ENCODE peak calls at places on chromosomes 13 and 19, in eight cellular contexts. X is NCI-H1436; U is choroid plexus epithelial cell; B is stimulated activated CD4-positive, alpha-beta T cell treated with anti-CD3 and anti-CD28 coated beads, Interleukin-15, amount 100 ng/mL, for 48 hours; O is HuH-7.5; C is fibroblast of lung; G is skeletal muscle cell; J is left ventricle myocardium superior. V is an unnamed sample.
A peak's percentile ranks its signal among the peaks of the same experiment; 100 is the strongest.

GRCh38 chr13:35475960-35476943 is at the start of gene MAB21L1:
- DNase-seq in U (peak; percentile 54), J (peak; percentile 37), C (peak; percentile 63), X (no peak), G (no peak), O (peak; percentile 56), B (no peak), V (no peak)

GRCh38 chr19:18128044-18128443 is 24.9 kb upstream of the PIK3R2 start:
- DNase-seq in G (no peak), C (no peak), B (no peak), J (no peak), O (no peak), U (peak; percentile 30), X (no peak), V (no peak)

GRCh38 chr19:11984986-11985385 is 20.1 kb downstream of the ZNF763 start:
- DNase-seq in J (no peak), B (no peak), G (no peak), X (no peak), C (no peak), O (no peak), U (no peak), V (no peak)

GRCh38 chr19:30704716-30705115 is 332.5 kb downstream of the ZNF536 start:
- DNase-seq in X (no peak), U (no peak), G (no peak), J (no peak), O (no peak), C (no peak), B (no peak), V (no peak)

GRCh38 chr19:12139309-12139708 is 841 bp downstream of the ZNF20 start:
- DNase-seq in X (no peak), J (no peak), B (no peak), O (no peak), G (no peak), U (peak; percentile 13), C (peak; percentile 36), V (no peak)

GRCh38 chr13:99619207-99619606 is 117.9 kb downstream of the TM9SF2 start:
- DNase-seq in C (no peak), U (no peak), O (no peak), X (no peak), B (no peak), G (no peak), J (no peak), V (no peak)

GRCh38 chr13:84649853-84650252 is 767.6 kb upstream of the SLITRK1 start:
- DNase-seq in U (no peak), J (no peak), B (no peak), O (no peak), G (no peak), X (no peak), C (peak; percentile 44), V (no peak)

GRCh38 chr19:49553451-49554271 is 25.9 kb downstream of the RCN3 start:
- DNase-seq in O (peak; percentile 59), B (peak; percentile 50), X (no peak), C (peak; percentile 82), U (peak; percentile 70), J (no peak), G (no peak), V (peak; percentile 60)

GRCh38 chr13:34161829-34162544 is 344.0 kb downstream of the RFC3 start:
- DNase-seq in U (peak; percentile 82), G (peak; percentile 78), C (peak; percentile 90), J (no peak), B (no peak), X (no peak), O (no peak), V (peak; percentile 71)

GRCh38 chr19:41327076-41327475 is 17.1 kb downstream of the CCDC97 start:
- DNase-seq in B (no peak), U (peak; percentile 21), C (peak; percentile 22), G (no peak), X (no peak), O (no peak), J (no peak), V (no peak)

GRCh38 chr19:6065685-6066365 is 44.5 kb downstream of the RFX2 start:
- DNase-seq in B (peak; percentile 35), G (no peak), U (no peak), C (peak; percentile 77), J (peak; percentile 66), O (peak; percentile 60), X (peak; percentile 48), V (no peak)

GRCh38 chr19:33654840-33655508 is 33.2 kb downstream of the CHST8 start:
- DNase-seq in U (no peak), C (no peak), O (no peak), X (no peak), J (no peak), B (no peak), G (no peak), V (no peak)

V was measured in stromal cell of bone marrow.